ENCODE peak calls at places on chromosomes 2 and 18, in nine cellular contexts. A, F, W, N, T, P, Z, X and I are unnamed samples.
A peak's percentile ranks its signal among the peaks of the same experiment; 100 is the strongest.

GRCh38 chr2:75604479-75604878 is 42.1 kb upstream of the MRPL19 start:
- DNase-seq in P (no peak), X (no peak), Z (no peak), A (no peak), N (no peak), F (no peak), W (no peak), T (peak; percentile 20), I (no peak)

GRCh38 chr2:184767059-184767458 is 168.7 kb downstream of the ZNF804A start:
- DNase-seq in W (no peak), Z (no peak), A (no peak), X (no peak), T (no peak), F (no peak), P (no peak), N (no peak), I (no peak)

GRCh38 chr2:189312211-189312610 is 129.1 kb upstream of the WDR75 start:
- DNase-seq in A (no peak), Z (no peak), X (no peak), W (no peak), F (no peak), N (no peak), T (no peak), P (no peak), I (no peak)

GRCh38 chr2:203327582-203327917 is 644 bp upstream of the ABI2 start:
- DNase-seq in N (peak; percentile 56), Z (no peak), A (no peak), W (no peak), T (no peak), F (no peak), X (no peak), P (no peak), I (peak; percentile 20)

GRCh38 chr18:23231340-23232021 is 96.2 kb downstream of the CABLES1 start:
- DNase-seq in T (peak; percentile 98), W (peak; percentile 45), X (peak; percentile 65), A (peak; percentile 86), N (no peak), F (peak; percentile 99), P (peak; percentile 94), Z (peak; percentile 96), I (peak; percentile 95)

GRCh38 chr2:160512484-160512883 is 18.9 kb upstream of the RBMS1 start:
- DNase-seq in Z (no peak), P (no peak), W (no peak), X (no peak), A (no peak), T (no peak), N (no peak), F (no peak), I (no peak)

GRCh38 chr18:72427721-72428120 is 116.4 kb downstream of the CBLN2 start:
- DNase-seq in A (no peak), X (no peak), N (no peak), P (no peak), W (no peak), T (no peak), F (peak; percentile 32), Z (peak; percentile 23), I (no peak)

GRCh38 chr2:58908501-58909154 is 667.5 kb upstream of the FANCL start:
- DNase-seq in X (no peak), W (no peak), P (no peak), F (no peak), N (no peak), A (no peak), Z (no peak), T (no peak), I (no peak)

GRCh38 chr2:151973901-151974199 is 125.0 kb downstream of the CACNB4 start:
- DNase-seq in X (peak; percentile 34), T (no peak), A (no peak), Z (no peak), N (peak; percentile 57), W (no peak), F (peak; percentile 36), P (no peak), I (peak; percentile 24)

GRCh38 chr2:172086349-172087190 is 1.3 kb downstream of the DLX1 start:
- DNase-seq in T (peak; percentile 42), A (peak; percentile 74), P (no peak), F (peak; percentile 30), X (no peak), N (no peak), W (peak; percentile 60), Z (no peak), I (no peak)

GRCh38 chr2:191611614-191612013 is 66.3 kb upstream of the NABP1 start:
- DNase-seq in A (no peak), F (no peak), T (no peak), W (no peak), N (no peak), P (peak; percentile 29), X (no peak), Z (no peak), I (no peak)